ENCODE peak calls at places on chromosome 17, in four cellular contexts. One of them, this sample, is unnamed.

GRCh38 chr17:72952641-72953313 is 139.7 kb downstream of the SLC39A11 start:
- DNase-seq in GM23338: no peak
- DNase-seq in Karpas-422: no peak
- DNase-seq in HCT116: no peak
- DNase-seq in this sample: no peak

GRCh38 chr17:44794699-44795413 is 35.2 kb downstream of the GJC1 start:
- DNase-seq in Karpas-422: no peak
- DNase-seq in GM23338: no peak
- DNase-seq in HCT116: peak
- DNase-seq in this sample: no peak

GRCh38 chr17:7684856-7685532 is 2.3 kb downstream of the TP53 start:
- DNase-seq in Karpas-422: no peak
- DNase-seq in GM23338: no peak
- DNase-seq in HCT116: no peak
- DNase-seq in this sample: no peak

GRCh38 chr17:76438906-76439305 is 14.0 kb downstream of the UBE2O start:
- DNase-seq in HCT116: no peak
- DNase-seq in Karpas-422: no peak
- DNase-seq in GM23338: no peak
- DNase-seq in this sample: no peak

GRCh38 chr17:19646788-19647696 is 1.5 kb upstream of the ALDH3A2 start:
- DNase-seq in HCT116: peak
- DNase-seq in GM23338: peak
- DNase-seq in Karpas-422: no peak
- DNase-seq in this sample: no peak

GRCh38 chr17:72439893-72440502 is 319.2 kb downstream of the SOX9 start:
- DNase-seq in GM23338: no peak
- DNase-seq in Karpas-422: no peak
- DNase-seq in HCT116: no peak
- DNase-seq in this sample: no peak

GRCh38 chr17:20944014-20944905 is 98.6 kb downstream of the USP22 start:
- DNase-seq in HCT116: peak
- DNase-seq in GM23338: peak
- DNase-seq in Karpas-422: peak
- DNase-seq in this sample: peak

GRCh38 chr17:62625870-62626200 is 1.6 kb upstream of the MRC2 start:
- DNase-seq in GM23338: no peak
- DNase-seq in HCT116: no peak
- DNase-seq in Karpas-422: no peak
- DNase-seq in this sample: no peak

GRCh38 chr17:61076649-61077048 is 323.0 kb upstream of the TBX2 start:
- DNase-seq in Karpas-422: no peak
- DNase-seq in GM23338: no peak
- DNase-seq in HCT116: no peak
- DNase-seq in this sample: no peak

GRCh38 chr17:51995797-51996403 is 162.6 kb downstream of the CA10 start:
- DNase-seq in GM23338: peak
- DNase-seq in HCT116: no peak
- DNase-seq in Karpas-422: no peak
- DNase-seq in this sample: no peak

GRCh38 chr17:67160791-67161190 is 84.2 kb downstream of the HELZ start:
- DNase-seq in HCT116: no peak
- DNase-seq in Karpas-422: no peak
- DNase-seq in GM23338: no peak
- DNase-seq in this sample: no peak

GRCh38 chr17:70794757-70795156 is 625.4 kb downstream of the KCNJ2 start:
- DNase-seq in Karpas-422: no peak
- DNase-seq in HCT116: no peak
- DNase-seq in GM23338: no peak
- DNase-seq in this sample: no peak

GRCh38 chr17:81291662-81292061 is 3.4 kb downstream of the SLC38A10 start:
- DNase-seq in HCT116: peak
- DNase-seq in GM23338: peak
- DNase-seq in Karpas-422: peak
- DNase-seq in this sample: peak

GRCh38 chr17:652310-652709 is 62.3 kb downstream of the VPS53 start:
- DNase-seq in Karpas-422: no peak
- DNase-seq in HCT116: no peak
- DNase-seq in GM23338: no peak
- DNase-seq in this sample: no peak

GRCh38 chr17:37485938-37486570 is 3.6 kb upstream of the DUSP14 start:
- DNase-seq in HCT116: no peak
- DNase-seq in GM23338: no peak
- DNase-seq in Karpas-422: no peak
- DNase-seq in this sample: no peak

GRCh38 chr17:64694207-64694606 is 32.1 kb upstream of the SMURF2 start:
- DNase-seq in GM23338: no peak
- DNase-seq in HCT116: peak
- DNase-seq in Karpas-422: no peak
- DNase-seq in this sample: no peak

GRCh38 chr17:19278729-19279128 is 41.6 kb downstream of the EPN2 start:
- DNase-seq in HCT116: no peak
- DNase-seq in GM23338: no peak
- DNase-seq in Karpas-422: no peak
- DNase-seq in this sample: no peak

GRCh38 chr17:66423436-66423922 is 121.1 kb downstream of the PRKCA start:
- DNase-seq in HCT116: no peak
- DNase-seq in Karpas-422: no peak
- DNase-seq in GM23338: no peak
- DNase-seq in this sample: no peak

DNA sequence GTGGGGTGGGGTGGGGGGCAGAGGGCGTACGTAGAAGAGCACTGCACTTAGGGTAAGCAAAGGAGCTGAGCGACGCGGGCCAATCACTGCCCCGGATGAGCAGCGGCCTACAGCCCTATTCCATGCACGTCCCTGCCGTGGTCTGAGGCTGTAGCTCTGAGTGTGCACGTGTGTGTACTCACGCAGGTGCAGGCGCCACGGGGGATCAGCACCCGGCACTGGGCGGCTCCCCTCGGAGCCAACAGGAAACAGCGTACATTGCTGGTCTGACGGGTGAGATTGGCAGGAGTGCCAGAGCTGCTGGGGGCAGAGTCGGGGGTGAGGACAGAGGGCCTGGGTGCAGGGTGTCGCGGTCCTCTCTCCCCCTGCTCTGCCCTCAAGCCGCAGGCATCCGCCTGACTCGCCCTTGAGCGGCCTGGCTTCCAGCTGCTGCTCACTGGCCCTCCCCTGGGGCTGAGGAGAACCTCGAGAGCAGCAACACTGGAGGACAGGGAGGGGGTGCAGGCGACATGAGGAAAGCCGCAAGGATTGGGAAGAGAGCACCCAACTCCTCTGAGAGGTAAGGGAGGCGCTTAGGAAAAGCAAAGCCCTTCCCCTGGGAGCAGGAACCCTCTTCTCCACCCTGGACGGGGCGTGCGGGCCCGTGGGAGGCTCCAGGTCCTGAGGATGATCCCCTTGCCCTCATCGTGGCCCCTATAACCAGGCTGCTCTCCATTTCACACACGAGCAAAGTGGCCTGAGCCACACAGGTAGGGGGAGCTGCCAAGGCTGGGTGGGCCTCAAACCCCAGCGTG is 57.8 kb downstream of the ENGASE start:
- DNase-seq in HCT116: no peak
- DNase-seq in Karpas-422: no peak
- DNase-seq in GM23338: no peak
- DNase-seq in this sample: no peak
- H3K4me2 ChIP-seq in HCT116: no peak
- H3K4me2 ChIP-seq in Karpas-422: no peak
- H3K4me2 ChIP-seq in GM23338: no peak
- H3K4me2 ChIP-seq in this sample: no peak

DNA sequence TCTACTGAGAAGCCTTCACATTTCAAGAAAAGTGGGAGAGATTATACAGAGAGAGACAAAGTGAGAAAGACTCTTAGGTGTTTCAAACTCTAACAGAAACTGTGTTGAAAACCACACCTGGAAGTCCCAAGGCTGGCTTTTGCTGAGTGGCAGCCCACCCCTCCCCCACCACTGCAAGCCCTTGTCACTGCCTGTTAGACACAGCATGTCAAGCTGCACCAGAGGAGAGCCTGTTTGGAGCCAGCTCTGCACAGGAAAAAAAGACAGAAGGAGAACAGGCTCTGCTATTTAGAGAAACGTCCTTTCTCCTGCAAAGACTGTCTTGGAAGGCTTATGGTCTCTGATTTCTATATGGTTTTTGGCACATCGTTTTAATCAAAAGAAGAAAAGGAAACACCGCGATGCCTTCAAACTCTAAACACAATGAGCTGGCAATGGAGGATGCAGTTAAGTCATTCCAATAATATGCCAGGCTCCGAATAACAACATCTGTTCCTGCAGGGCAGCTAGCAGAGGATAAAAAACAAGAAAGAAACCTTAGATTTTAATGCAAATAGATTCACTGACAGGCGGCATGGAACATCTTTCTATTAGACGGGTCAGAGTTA is 275.5 kb downstream of the MAP2K4 start:
- DNase-seq in Karpas-422: no peak
- DNase-seq in HCT116: no peak
- DNase-seq in GM23338: peak
- DNase-seq in this sample: peak
- H3K4me2 ChIP-seq in Karpas-422: no peak
- H3K4me2 ChIP-seq in HCT116: no peak
- H3K4me2 ChIP-seq in GM23338: peak
- H3K4me2 ChIP-seq in this sample: no peak

DNA sequence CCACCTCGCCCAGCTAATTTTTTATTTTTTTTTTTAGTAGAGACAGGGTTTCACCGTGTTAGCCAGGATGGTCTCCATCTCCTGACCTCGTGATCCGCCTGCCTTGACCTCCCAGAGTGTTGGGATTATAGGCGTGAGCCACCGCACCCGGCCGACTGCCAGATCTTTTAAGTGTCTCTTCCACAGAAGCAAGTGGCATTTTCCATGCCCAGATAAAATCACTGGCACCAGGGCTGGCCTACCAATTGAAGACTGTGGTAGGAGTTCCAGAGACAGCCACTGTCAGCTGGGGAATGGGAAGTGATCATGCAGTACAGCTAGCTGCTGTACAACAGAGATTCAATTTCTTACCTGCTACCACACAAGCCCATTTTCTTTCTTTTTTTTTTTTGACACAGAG is 17.9 kb downstream of the CNP start:
- DNase-seq in Karpas-422: no peak
- DNase-seq in HCT116: no peak
- DNase-seq in GM23338: no peak
- DNase-seq in this sample: no peak
- H3K4me2 ChIP-seq in Karpas-422: no peak
- H3K4me2 ChIP-seq in HCT116: no peak
- H3K4me2 ChIP-seq in GM23338: no peak
- H3K4me2 ChIP-seq in this sample: no peak

DNA sequence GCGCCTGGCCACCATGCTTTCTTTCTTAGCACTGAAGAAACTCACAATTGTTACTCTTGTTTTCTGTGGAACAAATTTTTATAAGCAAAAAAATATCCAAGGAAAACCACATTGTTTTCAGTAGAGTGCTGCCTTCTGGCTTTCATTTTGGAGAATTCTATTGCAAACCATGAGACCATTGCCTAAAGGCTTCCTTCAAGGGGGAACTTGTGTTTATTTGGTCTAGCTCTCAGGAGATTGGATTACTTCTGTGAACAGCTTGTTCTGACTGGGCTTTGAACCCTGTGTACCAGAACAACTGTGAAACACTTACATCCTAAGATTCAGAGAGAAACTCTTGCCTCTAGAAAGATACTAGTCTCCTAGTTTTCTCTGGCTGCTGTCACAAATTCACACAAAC is 32.1 kb downstream of the TOM1L1 start:
- DNase-seq in Karpas-422: no peak
- DNase-seq in GM23338: no peak
- DNase-seq in HCT116: no peak
- DNase-seq in this sample: no peak
- H3K4me2 ChIP-seq in Karpas-422: no peak
- H3K4me2 ChIP-seq in GM23338: no peak
- H3K4me2 ChIP-seq in HCT116: no peak
- H3K4me2 ChIP-seq in this sample: no peak

GRCh38 chr17:29154516-29155234 is 25.5 kb downstream of the MYO18A start:
- DNase-seq in Karpas-422: no peak
- DNase-seq in HCT116: no peak
- DNase-seq in GM23338: no peak
- DNase-seq in this sample: no peak

GRCh38 chr17:29148790-29149430 is 31.3 kb downstream of the MYO18A start:
- DNase-seq in GM23338: peak
- DNase-seq in Karpas-422: peak
- DNase-seq in HCT116: peak
- DNase-seq in this sample: peak

GRCh38 chr17:29150191-29150590 is 30.0 kb downstream of the MYO18A start:
- DNase-seq in HCT116: no peak
- DNase-seq in Karpas-422: no peak
- DNase-seq in GM23338: no peak
- DNase-seq in this sample: no peak

GRCh38 chr17:29149431-29150064 is 30.6 kb downstream of the MYO18A start:
- DNase-seq in Karpas-422: no peak
- DNase-seq in HCT116: no peak
- DNase-seq in GM23338: no peak
- DNase-seq in this sample: no peak

GRCh38 chr17:29151567-29151966 is 28.6 kb downstream of the MYO18A start:
- DNase-seq in GM23338: no peak
- DNase-seq in Karpas-422: no peak
- DNase-seq in HCT116: peak
- DNase-seq in this sample: no peak
- H3K4me2 ChIP-seq in GM23338: no peak
- H3K4me2 ChIP-seq in Karpas-422: no peak
- H3K4me2 ChIP-seq in HCT116: peak
- H3K4me2 ChIP-seq in this sample: no peak

This sample was measured in MM.1S.